ENCODE peak calls at places on chromosomes 11 and 22, in eight cellular contexts. Z is pulmonary artery endothelial cell, W is Calu3, L is Right ventricle myocardium superior, M is GM03348, V is kidney, K is non-pigmented ciliary epithelial cell, J is T-helper 9 cell. P is an unnamed sample.
A peak's percentile ranks its signal among the peaks of the same experiment; 100 is the strongest.

GRCh38 chr11:5366856-5367255 is 15.5 kb downstream of the OR51B6 start:
- DNase-seq in V (no peak), M (peak; percentile 12), W (no peak), K (no peak), J (no peak), L (no peak), Z (no peak), P (no peak)

GRCh38 chr22:47203554-47203991 is 441.1 kb downstream of the TBC1D22A start:
- DNase-seq in L (no peak), M (peak; percentile 11), J (no peak), V (no peak), W (no peak), Z (no peak), K (no peak), P (no peak)

GRCh38 chr11:76654310-76654851 is 16.2 kb downstream of the LRRC32 start:
- DNase-seq in K (no peak), M (peak; percentile 51), W (no peak), J (no peak), L (peak; percentile 67), V (peak; percentile 91), Z (no peak), P (peak; percentile 90)

GRCh38 chr11:45412033-45412432 is 125.9 kb upstream of the SYT13 start:
- DNase-seq in W (no peak), Z (no peak), J (no peak), K (no peak), V (no peak), L (no peak), M (peak; percentile 37), P (no peak)

GRCh38 chr22:37132773-37133172 is 16.9 kb downstream of the IL2RB start:
- DNase-seq in K (no peak), Z (no peak), W (no peak), J (no peak), V (no peak), M (no peak), L (no peak), P (no peak)

GRCh38 chr11:112590778-112591177 is 330.1 kb upstream of the PLET1 start:
- DNase-seq in V (no peak), M (peak; percentile 54), Z (no peak), K (no peak), W (no peak), L (no peak), J (no peak), P (no peak)

GRCh38 chr11:123580137-123580536 is 74.3 kb downstream of the SCN3B start:
- DNase-seq in M (no peak), J (no peak), Z (no peak), K (no peak), W (no peak), V (no peak), L (no peak), P (no peak)

GRCh38 chr22:36856121-36856791 is 4.5 kb upstream of the NCF4 start:
- DNase-seq in W (peak; percentile 95), L (peak; percentile 94), Z (peak; percentile 46), M (peak; percentile 94), K (peak; percentile 49), V (peak; percentile 94), J (peak; percentile 100), P (peak; percentile 95)

GRCh38 chr11:8788616-8789015 is 106.0 kb downstream of the RPL27A start:
- DNase-seq in Z (no peak), J (no peak), K (no peak), V (no peak), L (no peak), M (no peak), W (no peak), P (no peak)

GRCh38 chr22:35894464-35894878 is 134.2 kb downstream of the RBFOX2 start:
- DNase-seq in K (no peak), V (no peak), L (peak; percentile 47), M (no peak), Z (no peak), J (no peak), W (no peak), P (no peak)

GRCh38 chr11:86335131-86335768 is 33.2 kb downstream of the HIKESHI start:
- DNase-seq in Z (no peak), K (no peak), J (no peak), M (no peak), W (no peak), L (no peak), V (no peak), P (no peak)

GRCh38 chr11:6200975-6201374 is 2.0 kb downstream of the OR52W1 start:
- DNase-seq in Z (no peak), K (no peak), L (peak; percentile 78), W (no peak), J (no peak), V (no peak), M (no peak), P (peak; percentile 59)

GRCh38 chr11:62841361-62842170 is 2.2 kb upstream of the WDR74 start:
- DNase-seq in V (peak; percentile 93), M (peak; percentile 93), K (peak; percentile 99), L (peak; percentile 84), J (peak; percentile 67), W (peak; percentile 88), Z (peak; percentile 97), P (peak; percentile 86)

GRCh38 chr11:59196777-59197176 is 15.9 kb downstream of the MPEG1 start:
- DNase-seq in K (no peak), W (no peak), Z (no peak), J (no peak), M (no peak), V (no peak), L (no peak), P (no peak)

GRCh38 chr11:82326853-82327252 is 406.8 kb downstream of the FAM181B start:
- DNase-seq in K (no peak), L (no peak), W (no peak), Z (no peak), J (no peak), V (peak; percentile 56), M (no peak), P (no peak)

GRCh38 chr11:134385774-134386565 is 26.1 kb downstream of the B3GAT1 start:
- DNase-seq in Z (no peak), M (no peak), K (no peak), L (no peak), V (no peak), J (no peak), W (peak; percentile 17), P (no peak)

GRCh38 chr22:22943521-22944267 is 56.1 kb downstream of the IGLL5 start:
- DNase-seq in Z (no peak), J (no peak), L (no peak), V (no peak), M (peak; percentile 9), W (no peak), K (no peak), P (no peak)

GRCh38 chr11:119773016-119773415 is 44.0 kb upstream of the NECTIN1 start:
- DNase-seq in W (no peak), K (no peak), V (peak; percentile 13), M (no peak), J (no peak), Z (no peak), L (no peak), P (no peak)

GRCh38 chr22:37401401-37401859 is 25.8 kb downstream of the ELFN2 start:
- DNase-seq in W (no peak), M (peak; percentile 60), Z (no peak), K (no peak), J (no peak), L (peak; percentile 62), V (peak; percentile 93), P (peak; percentile 84)

GRCh38 chr11:68146704-68147474 is 25.7 kb upstream of the CHKA start:
- DNase-seq in K (no peak), J (no peak), L (peak; percentile 64), W (peak; percentile 85), M (peak; percentile 57), Z (no peak), V (no peak), P (peak; percentile 80)

GRCh38 chr11:82942376-82942775 is 40.8 kb downstream of the DDIAS start:
- DNase-seq in K (no peak), L (no peak), W (no peak), Z (no peak), J (no peak), V (no peak), M (no peak), P (no peak)

GRCh38 chr22:46937185-46937584 is 174.7 kb downstream of the TBC1D22A start:
- DNase-seq in M (no peak), V (no peak), J (no peak), K (no peak), Z (no peak), W (no peak), L (no peak), P (no peak)

GRCh38 chr11:116648229-116649174 is 124.3 kb downstream of the BUD13 start:
- DNase-seq in V (no peak), W (no peak), K (no peak), M (no peak), J (no peak), Z (no peak), L (no peak), P (no peak)

GRCh38 chr11:70619591-70619990 is 221.3 kb downstream of the CTTN start:
- DNase-seq in W (no peak), Z (no peak), J (no peak), K (no peak), V (no peak), L (peak; percentile 11), M (no peak), P (no peak)

GRCh38 chr11:112219476-112220232 is 6.6 kb upstream of the PTS start:
- DNase-seq in L (no peak), Z (peak; percentile 58), W (peak; percentile 33), K (no peak), V (no peak), J (peak; percentile 6), M (peak; percentile 77), P (no peak)

GRCh38 chr11:95926714-95927113 is 2.8 kb upstream of the MTMR2 start:
- DNase-seq in L (no peak), W (no peak), Z (no peak), K (no peak), M (no peak), V (no peak), J (no peak), P (no peak)

GRCh38 chr11:8287297-8288070 is 23.8 kb upstream of the LMO1 start:
- DNase-seq in K (no peak), M (no peak), W (no peak), L (no peak), J (no peak), V (no peak), Z (no peak), P (no peak)

GRCh38 chr11:63826471-63827190 is 12.3 kb upstream of the MARK2 start:
- DNase-seq in M (no peak), K (no peak), V (no peak), W (no peak), Z (no peak), L (no peak), J (no peak), P (no peak)